ENCODE peak calls at places on chromosomes 16 and 17, in nine cellular contexts. J, S, U, A, Y, E, Z, C and B are unnamed samples.
A peak's percentile ranks its signal among the peaks of the same experiment; 100 is the strongest.

GRCh38 chr16:51153275-51153991 is 2.4 kb upstream of the SALL1 start:
- DNase-seq in J (no peak), S (peak; percentile 34), U (no peak), A (no peak), Y (no peak), E (no peak), Z (no peak), C (no peak), B (no peak)

GRCh38 chr17:35212668-35213067 is 18.5 kb upstream of the SLC35G3 start:
- DNase-seq in J (no peak), S (no peak), U (no peak), A (no peak), Y (no peak), E (no peak), Z (no peak), C (peak; percentile 7), B (no peak)

GRCh38 chr16:2962334-2963073 is 1.6 kb upstream of the KREMEN2 start:
- DNase-seq in J (no peak), S (no peak), U (no peak), A (no peak), Y (no peak), E (no peak), Z (peak; percentile 18), C (no peak), B (no peak)

GRCh38 chr16:56102159-56102798 is 89.0 kb upstream of the GNAO1 start:
- DNase-seq in J (no peak), S (peak; percentile 44), U (no peak), A (peak; percentile 35), Y (no peak), E (no peak), Z (no peak), C (no peak), B (peak; percentile 81)

GRCh38 chr16:31386157-31386984 is 6.8 kb upstream of the ITGAD start:
- DNase-seq in J (no peak), S (no peak), U (peak; percentile 49), A (no peak), Y (peak; percentile 46), E (peak; percentile 82), Z (peak; percentile 59), C (peak; percentile 38), B (no peak)

GRCh38 chr17:78111012-78111726 is 17.4 kb downstream of the TMC6 start:
- DNase-seq in J (no peak), S (no peak), U (no peak), A (no peak), Y (no peak), E (no peak), Z (no peak), C (no peak), B (peak; percentile 58)

GRCh38 chr16:424623-425081 is 797 bp upstream of the RAB11FIP3 start:
- DNase-seq in J (no peak), S (peak; percentile 65), U (peak; percentile 40), A (no peak), Y (no peak), E (peak; percentile 31), Z (peak; percentile 44), C (peak; percentile 66), B (peak; percentile 83)

GRCh38 chr16:66510711-66511614 is 39.0 kb downstream of the TK2 start:
- DNase-seq in J (no peak), S (no peak), U (peak; percentile 35), A (no peak), Y (peak; percentile 64), E (no peak), Z (peak; percentile 67), C (peak; percentile 16), B (peak; percentile 74)

GRCh38 chr16:17367034-17367433 is 103.7 kb downstream of the XYLT1 start:
- DNase-seq in J (no peak), S (no peak), U (no peak), A (no peak), Y (no peak), E (no peak), Z (no peak), C (no peak), B (no peak)

GRCh38 chr16:17366299-17366961 is 104.3 kb downstream of the XYLT1 start:
- DNase-seq in J (no peak), S (no peak), U (no peak), A (no peak), Y (no peak), E (no peak), Z (no peak), C (no peak), B (no peak)

GRCh38 chr16:17368511-17368910 is 102.2 kb downstream of the XYLT1 start:
- DNase-seq in J (no peak), S (no peak), U (no peak), A (no peak), Y (no peak), E (no peak), Z (no peak), C (no peak), B (no peak)

GRCh38 chr16:17368951-17369350 is 101.8 kb downstream of the XYLT1 start:
- DNase-seq in J (peak; percentile 43), S (no peak), U (no peak), A (no peak), Y (no peak), E (no peak), Z (no peak), C (no peak), B (no peak)

DNA sequence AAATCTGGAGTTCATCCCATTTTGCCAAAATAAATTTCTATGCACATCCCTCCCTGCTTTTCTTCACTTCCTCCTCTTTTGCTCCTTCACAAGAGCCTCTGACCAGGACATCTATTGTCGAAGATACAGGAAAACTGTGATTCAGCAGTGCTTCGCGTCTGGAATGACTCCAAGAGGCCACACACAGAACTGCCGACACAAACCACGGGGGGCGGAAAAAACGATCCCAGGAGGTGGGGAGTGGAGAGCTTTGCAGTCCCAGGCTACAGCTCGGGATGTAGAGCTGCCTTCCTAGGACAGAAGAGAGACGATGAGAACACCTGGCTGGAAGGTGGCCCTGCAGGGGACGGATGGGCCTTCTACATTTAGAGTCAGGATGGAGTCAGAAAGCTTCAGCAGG is 102.8 kb downstream of the XYLT1 start:
- DNase-seq in J (no peak), S (no peak), U (no peak), A (no peak), Y (no peak), E (peak; percentile 79), Z (no peak), C (no peak), B (peak; percentile 78)
- TF ChIP-seq CTCF in J (no peak), S (no peak), U (no peak), A (no peak), Y (no peak), E (peak; percentile 18), Z (no peak), C (no peak), B (no peak)

DNA sequence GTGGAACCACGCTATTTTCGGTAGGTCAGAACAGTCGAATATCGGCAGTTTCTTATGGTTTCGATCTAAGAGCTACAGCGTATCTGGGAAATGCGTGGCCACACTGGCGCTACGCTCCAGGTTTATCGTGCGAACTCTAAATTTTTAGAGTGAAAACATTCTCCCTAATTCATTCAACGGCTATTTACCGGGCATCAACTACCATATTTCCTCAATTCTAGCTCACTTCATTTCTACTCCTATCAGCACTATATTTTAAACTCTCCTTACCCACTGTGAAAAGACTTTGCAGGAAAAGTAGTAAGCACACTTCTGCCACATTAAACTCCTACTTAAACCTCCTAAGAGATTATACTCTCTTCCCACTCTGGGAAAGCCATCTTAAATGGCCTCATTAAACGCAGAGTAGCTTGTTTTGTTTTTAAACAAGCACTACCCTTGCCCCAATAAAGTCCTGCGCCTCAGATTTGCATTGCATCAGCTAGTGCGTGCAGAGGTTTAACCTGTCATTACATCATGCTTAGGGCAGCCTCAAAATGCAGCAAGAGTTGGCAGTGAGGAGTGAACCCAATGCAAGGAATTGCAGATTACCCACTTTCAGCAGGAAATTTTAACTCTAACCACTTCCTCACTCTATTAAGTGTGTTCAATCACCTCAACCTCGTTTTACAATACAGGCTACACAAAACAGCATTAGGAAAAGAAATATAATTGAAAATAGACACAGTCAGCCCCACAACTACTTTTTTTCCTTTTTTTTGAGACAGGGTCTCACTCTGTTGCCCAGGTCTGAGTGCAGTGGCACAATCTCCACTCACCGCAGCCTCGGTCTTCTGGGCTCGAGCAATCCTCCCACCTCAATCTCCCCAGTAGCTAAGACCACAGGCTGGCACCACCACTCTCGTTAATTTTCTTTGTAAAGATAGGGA is 18.8 kb downstream of the SIAH1 start:
- DNase-seq in J (no peak), S (peak; percentile 29), U (peak; percentile 88), A (no peak), Y (peak; percentile 89), E (peak; percentile 92), Z (peak; percentile 67), C (peak; percentile 93), B (peak; percentile 79)
- TF ChIP-seq CTCF in J (no peak), S (no peak), U (no peak), A (no peak), Y (no peak), E (no peak), Z (no peak), C (no peak), B (no peak)

DNA sequence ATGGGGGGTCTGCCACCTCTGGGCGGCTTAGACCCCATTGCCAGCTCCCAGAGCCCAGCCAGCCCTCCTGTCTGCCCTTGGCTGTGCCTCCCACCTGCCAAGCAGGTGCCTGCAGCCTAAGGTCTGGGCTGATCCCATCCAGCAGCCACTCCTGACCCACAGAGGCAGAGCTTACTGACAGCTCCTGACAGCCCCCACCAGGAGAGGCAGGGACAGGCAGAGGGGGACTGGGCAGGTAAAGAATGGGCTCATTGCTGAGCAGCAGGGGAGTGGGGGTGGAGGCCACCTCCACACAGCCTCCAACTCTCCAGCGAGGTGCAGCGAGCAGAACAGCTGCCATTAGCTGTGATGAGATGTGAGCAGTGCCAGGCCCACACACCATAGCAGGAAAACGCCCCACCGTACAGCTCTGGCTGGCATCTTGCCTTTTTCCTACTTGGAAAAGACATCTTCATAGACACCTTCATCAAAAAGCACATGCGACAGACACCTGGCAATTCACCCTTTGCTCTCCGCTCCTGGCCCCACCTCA is 164.4 kb downstream of the C16orf78 start:
- DNase-seq in J (no peak), S (no peak), U (no peak), A (no peak), Y (no peak), E (no peak), Z (no peak), C (no peak), B (no peak)
- TF ChIP-seq CTCF in J (no peak), S (no peak), U (no peak), A (no peak), Y (no peak), E (no peak), Z (no peak), C (no peak), B (no peak)

DNA sequence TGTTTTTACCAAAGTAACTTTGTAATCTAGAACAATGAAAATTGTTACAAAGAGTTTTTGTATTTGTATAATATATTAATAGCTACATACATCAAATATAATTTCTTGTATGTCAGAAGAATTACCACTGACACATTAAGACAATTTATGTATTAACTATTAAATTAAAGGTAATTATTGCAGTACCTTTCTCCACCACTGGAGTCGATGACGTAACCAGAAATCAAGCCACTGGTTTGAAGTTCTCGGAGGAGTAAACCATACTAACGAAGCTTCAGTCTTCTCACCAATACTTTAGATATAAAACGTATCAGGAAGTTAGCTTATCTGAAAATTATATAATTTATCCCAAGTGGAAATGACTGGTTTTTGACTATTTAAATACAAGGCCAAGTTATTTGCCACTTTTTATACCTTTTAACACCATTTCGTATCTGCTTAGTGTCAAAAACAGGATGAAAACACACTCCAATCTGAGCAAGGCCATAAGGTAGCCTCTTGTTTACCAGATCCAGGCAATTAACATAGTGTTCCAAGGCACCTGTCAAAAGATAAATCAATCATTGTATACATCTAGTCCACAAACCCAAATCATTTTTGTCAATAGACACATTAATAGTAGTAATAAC is 4.3 kb downstream of the POLG2 start:
- DNase-seq in J (no peak), S (no peak), U (peak; percentile 48), A (no peak), Y (no peak), E (peak; percentile 47), Z (no peak), C (peak; percentile 52), B (no peak)
- TF ChIP-seq CTCF in J (peak; percentile 67), S (peak; percentile 35), U (peak; percentile 48), A (peak; percentile 79), Y (no peak), E (peak; percentile 56), Z (peak; percentile 41), C (peak; percentile 18), B (peak; percentile 12)